ENCODE peak calls at places on chromosomes 11 and 22, in eight cellular contexts. S is T-helper 1 cell; C is COR-L47; W is activated T-cell treated with anti-CD3 and anti-CD28 coated beads, Interleukin-2, amount 50 U/mL, for 1 hour; N is psoas muscle; K is ACHN; A is Peyer's patch; M is endothelial cell. D is an unnamed sample.

GRCh38 chr11:62974848-62975522 is 9.8 kb downstream of the SLC22A6 start:
- DNase-seq in S (no peak), C (peak), W (no peak), N (no peak), K (no peak), A (peak), M (peak), D (peak)

GRCh38 chr22:32579533-32580220 is 105.1 kb downstream of the FBXO7 start:
- DNase-seq in S (no peak), C (no peak), W (no peak), N (no peak), K (no peak), A (no peak), M (no peak), D (no peak)

GRCh38 chr22:17761145-17761488 is 13.2 kb downstream of the BID start:
- DNase-seq in S (no peak), C (no peak), W (no peak), N (no peak), K (no peak), A (no peak), M (no peak), D (no peak)

GRCh38 chr22:27250418-27250817 is 551.1 kb downstream of the MN1 start:
- DNase-seq in S (no peak), C (no peak), W (no peak), N (no peak), K (no peak), A (no peak), M (no peak), D (no peak)

GRCh38 chr11:128686745-128687177 is 7.1 kb upstream of the FLI1 start:
- DNase-seq in S (peak), C (no peak), W (peak), N (peak), K (no peak), A (peak), M (peak), D (no peak)

GRCh38 chr11:116714902-116715301 is 57.9 kb downstream of the BUD13 start:
- DNase-seq in S (no peak), C (no peak), W (no peak), N (no peak), K (no peak), A (no peak), M (no peak), D (no peak)

GRCh38 chr11:124536520-124536919 is 6.9 kb downstream of the OR8B12 start:
- DNase-seq in S (no peak), C (no peak), W (no peak), N (peak), K (no peak), A (peak), M (no peak), D (peak)

GRCh38 chr11:17443000-17443399 is 33.6 kb downstream of the ABCC8 start:
- DNase-seq in S (no peak), C (no peak), W (no peak), N (no peak), K (no peak), A (no peak), M (no peak), D (no peak)

GRCh38 chr22:48301421-48301820 is 1526.3 kb downstream of the BRD1 start:
- DNase-seq in S (no peak), C (no peak), W (no peak), N (no peak), K (no peak), A (no peak), M (no peak), D (no peak)